ENCODE peak calls at places on chromosomes 1 and 21, in six cellular contexts. One of them, this sample, is unnamed.

GRCh38 chr1:111758373-111758772 is 2.7 kb downstream of the DDX20 start:
- DNase-seq in H1: no peak
- DNase-seq in IMR-90: no peak
- DNase-seq in H9: no peak
- DNase-seq in trophoblast cell: no peak
- DNase-seq in neuronal stem cell: no peak
- DNase-seq in this sample: peak; percentile 50

GRCh38 chr1:48251323-48251722 is 28.8 kb downstream of the SLC5A9 start:
- DNase-seq in neuronal stem cell: no peak
- DNase-seq in H9: no peak
- DNase-seq in trophoblast cell: no peak
- DNase-seq in H1: no peak
- DNase-seq in IMR-90: no peak
- DNase-seq in this sample: no peak

GRCh38 chr1:55957233-55957632 is 622.1 kb downstream of the PLPP3 start:
- DNase-seq in neuronal stem cell: no peak
- DNase-seq in H1: no peak
- DNase-seq in H9: no peak
- DNase-seq in trophoblast cell: peak; percentile 12
- DNase-seq in IMR-90: no peak
- DNase-seq in this sample: no peak

GRCh38 chr1:200751717-200752116 is 13.0 kb downstream of the CAMSAP2 start:
- DNase-seq in H9: no peak
- DNase-seq in trophoblast cell: peak; percentile 29
- DNase-seq in IMR-90: peak; percentile 29
- DNase-seq in H1: no peak
- DNase-seq in neuronal stem cell: no peak
- DNase-seq in this sample: no peak

GRCh38 chr1:3013371-3014038 is 7.8 kb upstream of the ACTRT2 start:
- DNase-seq in neuronal stem cell: no peak
- DNase-seq in trophoblast cell: no peak
- DNase-seq in H1: no peak
- DNase-seq in H9: no peak
- DNase-seq in IMR-90: no peak
- DNase-seq in this sample: no peak

GRCh38 chr1:59693431-59693830 is 121.3 kb upstream of the HOOK1 start:
- DNase-seq in neuronal stem cell: no peak
- DNase-seq in H1: no peak
- DNase-seq in H9: no peak
- DNase-seq in trophoblast cell: no peak
- DNase-seq in IMR-90: no peak
- DNase-seq in this sample: no peak

GRCh38 chr21:44530903-44531605 is 8.9 kb downstream of the KRTAP10-1 start:
- DNase-seq in H9: peak; percentile 23
- DNase-seq in trophoblast cell: no peak
- DNase-seq in neuronal stem cell: no peak
- DNase-seq in H1: no peak
- DNase-seq in IMR-90: no peak
- DNase-seq in this sample: no peak

GRCh38 chr1:166302919-166303758 is 136.3 kb upstream of the FAM78B start:
- DNase-seq in IMR-90: no peak
- DNase-seq in trophoblast cell: no peak
- DNase-seq in H1: no peak
- DNase-seq in neuronal stem cell: no peak
- DNase-seq in H9: no peak
- DNase-seq in this sample: no peak

GRCh38 chr21:26686278-26686677 is 113.2 kb upstream of the CYYR1 start:
- DNase-seq in H9: peak; percentile 69
- DNase-seq in neuronal stem cell: no peak
- DNase-seq in H1: no peak
- DNase-seq in trophoblast cell: no peak
- DNase-seq in IMR-90: peak; percentile 44
- DNase-seq in this sample: peak; percentile 9

GRCh38 chr21:34935868-34936267 is 113.2 kb downstream of the RUNX1 start:
- DNase-seq in H9: no peak
- DNase-seq in IMR-90: no peak
- DNase-seq in neuronal stem cell: no peak
- DNase-seq in trophoblast cell: no peak
- DNase-seq in H1: no peak
- DNase-seq in this sample: peak; percentile 33

GRCh38 chr1:180521474-180522203 is 19.3 kb upstream of the ACBD6 start:
- DNase-seq in IMR-90: no peak
- DNase-seq in trophoblast cell: peak; percentile 93
- DNase-seq in H1: no peak
- DNase-seq in neuronal stem cell: no peak
- DNase-seq in H9: no peak
- DNase-seq in this sample: no peak

GRCh38 chr1:95451904-95452303 is 217.9 kb downstream of the RWDD3 start:
- DNase-seq in neuronal stem cell: no peak
- DNase-seq in H1: no peak
- DNase-seq in trophoblast cell: no peak
- DNase-seq in IMR-90: no peak
- DNase-seq in H9: no peak
- DNase-seq in this sample: no peak

GRCh38 chr21:45721656-45722055 is 78.1 kb downstream of the PCBP3 start:
- DNase-seq in IMR-90: peak; percentile 36
- DNase-seq in H1: no peak
- DNase-seq in neuronal stem cell: no peak
- DNase-seq in trophoblast cell: no peak
- DNase-seq in H9: no peak
- DNase-seq in this sample: no peak

GRCh38 chr1:5297878-5298239 is 643.5 kb downstream of the AJAP1 start:
- DNase-seq in trophoblast cell: no peak
- DNase-seq in IMR-90: no peak
- DNase-seq in neuronal stem cell: no peak
- DNase-seq in H9: no peak
- DNase-seq in H1: no peak
- DNase-seq in this sample: no peak

GRCh38 chr21:45543710-45544448 is 1.6 kb upstream of the SLC19A1 start:
- DNase-seq in H1: peak; percentile 48
- DNase-seq in trophoblast cell: no peak
- DNase-seq in H9: peak; percentile 31
- DNase-seq in neuronal stem cell: no peak
- DNase-seq in IMR-90: no peak
- DNase-seq in this sample: no peak

GRCh38 chr1:156502396-156502748 is 1.8 kb upstream of the MEF2D start:
- DNase-seq in H1: no peak
- DNase-seq in trophoblast cell: no peak
- DNase-seq in neuronal stem cell: no peak
- DNase-seq in IMR-90: no peak
- DNase-seq in H9: no peak
- DNase-seq in this sample: peak; percentile 50

GRCh38 chr1:158425020-158425419 is 1.0 kb downstream of the OR10K2 start:
- DNase-seq in trophoblast cell: no peak
- DNase-seq in H1: no peak
- DNase-seq in neuronal stem cell: no peak
- DNase-seq in IMR-90: no peak
- DNase-seq in H9: no peak
- DNase-seq in this sample: no peak

GRCh38 chr1:244074559-244075171 is 23.6 kb downstream of the ZBTB18 start:
- DNase-seq in trophoblast cell: no peak
- DNase-seq in H9: no peak
- DNase-seq in H1: peak; percentile 43
- DNase-seq in neuronal stem cell: no peak
- DNase-seq in IMR-90: no peak
- DNase-seq in this sample: no peak

GRCh38 chr1:234413485-234413884 is 40.2 kb downstream of the COA6 start:
- DNase-seq in IMR-90: no peak
- DNase-seq in neuronal stem cell: no peak
- DNase-seq in H1: no peak
- DNase-seq in H9: no peak
- DNase-seq in trophoblast cell: no peak
- DNase-seq in this sample: no peak

GRCh38 chr1:53501065-53502005 is 42.1 kb downstream of the DMRTB1 start:
- DNase-seq in H1: no peak
- DNase-seq in H9: peak; percentile 53
- DNase-seq in trophoblast cell: no peak
- DNase-seq in IMR-90: no peak
- DNase-seq in neuronal stem cell: no peak
- DNase-seq in this sample: no peak

GRCh38 chr1:173562813-173563212 is 40.1 kb downstream of the SLC9C2 start:
- DNase-seq in IMR-90: no peak
- DNase-seq in trophoblast cell: peak; percentile 48
- DNase-seq in neuronal stem cell: no peak
- DNase-seq in H1: no peak
- DNase-seq in H9: peak; percentile 47
- DNase-seq in this sample: no peak

GRCh38 chr1:59062743-59063142 is 234.2 kb upstream of the FGGY start:
- DNase-seq in H1: no peak
- DNase-seq in IMR-90: peak; percentile 76
- DNase-seq in trophoblast cell: peak; percentile 29
- DNase-seq in H9: no peak
- DNase-seq in neuronal stem cell: no peak
- DNase-seq in this sample: peak; percentile 51

GRCh38 chr1:37858931-37859506 is 373 bp downstream of the MTF1 start:
- DNase-seq in H1: no peak
- DNase-seq in neuronal stem cell: no peak
- DNase-seq in H9: no peak
- DNase-seq in trophoblast cell: peak; percentile 57
- DNase-seq in IMR-90: peak; percentile 20
- DNase-seq in this sample: peak; percentile 64

GRCh38 chr1:236016083-236016482 is 48.8 kb downstream of the NID1 start:
- DNase-seq in trophoblast cell: no peak
- DNase-seq in H1: no peak
- DNase-seq in neuronal stem cell: no peak
- DNase-seq in IMR-90: peak; percentile 14
- DNase-seq in H9: no peak
- DNase-seq in this sample: no peak

GRCh38 chr1:46410156-46411009 is 16.3 kb downstream of the FAAH start:
- DNase-seq in trophoblast cell: no peak
- DNase-seq in H9: no peak
- DNase-seq in H1: no peak
- DNase-seq in neuronal stem cell: no peak
- DNase-seq in IMR-90: peak; percentile 29
- DNase-seq in this sample: no peak

GRCh38 chr1:96253281-96254035 is 468.1 kb upstream of the PTBP2 start:
- DNase-seq in H1: no peak
- DNase-seq in trophoblast cell: no peak
- DNase-seq in H9: no peak
- DNase-seq in neuronal stem cell: no peak
- DNase-seq in IMR-90: peak; percentile 9
- DNase-seq in this sample: no peak

GRCh38 chr21:38768385-38769071 is 37.2 kb upstream of the ETS2 start:
- DNase-seq in H9: no peak
- DNase-seq in H1: no peak
- DNase-seq in neuronal stem cell: no peak
- DNase-seq in IMR-90: peak; percentile 100
- DNase-seq in trophoblast cell: peak; percentile 83
- DNase-seq in this sample: peak; percentile 99

GRCh38 chr21:25485914-25486313 is 121.4 kb downstream of the MRPL39 start:
- DNase-seq in IMR-90: no peak
- DNase-seq in trophoblast cell: no peak
- DNase-seq in H1: no peak
- DNase-seq in H9: no peak
- DNase-seq in neuronal stem cell: no peak
- DNase-seq in this sample: no peak

GRCh38 chr21:45499201-45499750 is 43.0 kb downstream of the SLC19A1 start:
- DNase-seq in trophoblast cell: no peak
- DNase-seq in neuronal stem cell: no peak
- DNase-seq in H9: no peak
- DNase-seq in IMR-90: no peak
- DNase-seq in H1: no peak
- DNase-seq in this sample: no peak

DNA sequence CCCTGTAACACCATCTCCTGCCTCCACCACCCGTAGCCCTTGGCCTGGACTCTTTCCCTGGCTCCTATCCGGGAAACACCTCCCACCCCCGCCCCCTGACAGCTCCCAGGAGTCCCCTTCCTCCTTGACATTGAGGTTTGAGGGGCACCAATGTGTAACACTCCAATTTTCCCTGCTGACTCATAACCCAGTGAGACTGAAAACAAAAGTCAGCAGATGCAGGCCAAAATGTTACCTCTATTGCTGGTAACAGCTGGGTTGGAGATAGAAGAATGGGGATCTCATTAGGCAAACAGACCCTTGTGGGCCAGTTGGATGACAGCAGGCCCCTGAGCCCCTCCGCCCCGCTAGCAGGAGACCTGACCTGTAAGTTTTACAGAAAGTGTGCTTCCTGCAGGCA is 237.2 kb downstream of the KAZN start:
- DNase-seq in trophoblast cell: no peak
- DNase-seq in H9: no peak
- DNase-seq in H1: no peak
- DNase-seq in IMR-90: peak; percentile 52
- DNase-seq in neuronal stem cell: no peak
- DNase-seq in this sample: peak; percentile 85
- H2AFZ ChIP-seq in trophoblast cell: no peak overlapping the region
- H2AFZ ChIP-seq in H9: no peak overlapping the region
- H2AFZ ChIP-seq in H1: no peak overlapping the region
- H2AFZ ChIP-seq in IMR-90: no peak overlapping the region
- H2AFZ ChIP-seq in neuronal stem cell: no peak overlapping the region
- H2AFZ ChIP-seq in this sample: no peak overlapping the region

GRCh38 chr1:154855186-154855585 is 14.9 kb downstream of the KCNN3 start:
- DNase-seq in neuronal stem cell: no peak
- DNase-seq in H9: no peak
- DNase-seq in IMR-90: peak; percentile 31
- DNase-seq in H1: no peak
- DNase-seq in trophoblast cell: no peak
- DNase-seq in this sample: no peak
- H4K8ac ChIP-seq in neuronal stem cell: no peak overlapping the region
- H4K8ac ChIP-seq in H9: no peak overlapping the region
- H4K8ac ChIP-seq in IMR-90: no peak overlapping the region
- H4K8ac ChIP-seq in H1: no peak overlapping the region
- H4K8ac ChIP-seq in trophoblast cell: no peak overlapping the region
- H4K8ac ChIP-seq in this sample: no peak overlapping the region

GRCh38 chr1:45321444-45321843 is 5.3 kb upstream of the HPDL start:
- DNase-seq in H1: no peak
- DNase-seq in trophoblast cell: no peak
- DNase-seq in IMR-90: no peak
- DNase-seq in neuronal stem cell: no peak
- DNase-seq in H9: no peak
- DNase-seq in this sample: no peak
- H3K4ac ChIP-seq in H1: no peak overlapping the region
- H3K4ac ChIP-seq in trophoblast cell: no peak overlapping the region
- H3K4ac ChIP-seq in IMR-90: no peak overlapping the region
- H3K4ac ChIP-seq in neuronal stem cell: no peak overlapping the region
- H3K4ac ChIP-seq in H9: no peak overlapping the region
- H3K4ac ChIP-seq in this sample: no peak overlapping the region

GRCh38 chr1:91851130-91852010 is 34.6 kb downstream of the TGFBR3 start:
- DNase-seq in IMR-90: peak; percentile 89
- DNase-seq in H9: no peak
- DNase-seq in neuronal stem cell: no peak
- DNase-seq in H1: no peak
- DNase-seq in trophoblast cell: no peak
- DNase-seq in this sample: peak; percentile 55

GRCh38 chr1:91847851-91848250 is 38.1 kb downstream of the TGFBR3 start:
- DNase-seq in H9: no peak
- DNase-seq in IMR-90: no peak
- DNase-seq in neuronal stem cell: no peak
- DNase-seq in H1: no peak
- DNase-seq in trophoblast cell: no peak
- DNase-seq in this sample: no peak

GRCh38 chr1:91854852-91855251 is 31.1 kb downstream of the TGFBR3 start:
- DNase-seq in IMR-90: no peak
- DNase-seq in H1: no peak
- DNase-seq in neuronal stem cell: no peak
- DNase-seq in H9: no peak
- DNase-seq in trophoblast cell: no peak
- DNase-seq in this sample: no peak

GRCh38 chr1:91853397-91853796 is 32.6 kb downstream of the TGFBR3 start:
- DNase-seq in H9: no peak
- DNase-seq in trophoblast cell: no peak
- DNase-seq in neuronal stem cell: no peak
- DNase-seq in IMR-90: no peak
- DNase-seq in H1: no peak
- DNase-seq in this sample: no peak

GRCh38 chr1:91850708-91851107 is 35.2 kb downstream of the TGFBR3 start:
- DNase-seq in IMR-90: no peak
- DNase-seq in neuronal stem cell: no peak
- DNase-seq in trophoblast cell: no peak
- DNase-seq in H1: no peak
- DNase-seq in H9: no peak
- DNase-seq in this sample: no peak
- H2AFZ ChIP-seq in IMR-90: no peak overlapping the region
- H2AFZ ChIP-seq in neuronal stem cell: no peak overlapping the region
- H2AFZ ChIP-seq in trophoblast cell: no peak overlapping the region
- H2AFZ ChIP-seq in H1: no peak overlapping the region
- H2AFZ ChIP-seq in H9: no peak overlapping the region
- H2AFZ ChIP-seq in this sample: no peak overlapping the region